ENCODE peak calls at places on chromosomes 3 and 15, in five cellular contexts. B is nephron progenitor cell, R is AG09309, O is osteocyte, Q is AG04449. Y is an unnamed sample.

GRCh38 chr3:78277793-78278192 is 1237.9 kb downstream of the ROBO2 start:
- DNase-seq in B (no peak), R (no peak), O (no peak), Q (no peak), Y (no peak)

GRCh38 chr15:58590901-58591300 is 158.6 kb downstream of the ADAM10 start:
- DNase-seq in B (no peak), R (no peak), O (no peak), Q (no peak), Y (no peak)

GRCh38 chr15:70318996-70319465 is 221.3 kb upstream of the TLE3 start:
- DNase-seq in B (no peak), R (peak; percentile 93), O (peak; percentile 30), Q (peak; percentile 60), Y (no peak)

GRCh38 chr3:176740891-176741290 is 456.4 kb downstream of the TBL1XR1 start:
- DNase-seq in B (no peak), R (no peak), O (no peak), Q (no peak), Y (no peak)

GRCh38 chr3:151580592-151580991 is 119.7 kb upstream of the IGSF10 start:
- DNase-seq in B (no peak), R (peak; percentile 93), O (no peak), Q (peak; percentile 31), Y (no peak)

GRCh38 chr15:52481915-52482314 is 46.8 kb downstream of the MYO5A start:
- DNase-seq in B (no peak), R (peak; percentile 50), O (no peak), Q (peak; percentile 57), Y (no peak)

GRCh38 chr3:6516143-6516542 is 344.8 kb upstream of the GRM7 start:
- DNase-seq in B (no peak), R (no peak), O (no peak), Q (no peak), Y (no peak)

GRCh38 chr3:142029052-142029642 is 120.2 kb downstream of the TFDP2 start:
- DNase-seq in B (no peak), R (no peak), O (no peak), Q (no peak), Y (no peak)

GRCh38 chr3:24129549-24129948 is 184.5 kb downstream of the NR1D2 start:
- DNase-seq in B (no peak), R (no peak), O (no peak), Q (no peak), Y (no peak)

GRCh38 chr15:55917881-55918296 is 75.5 kb downstream of the NEDD4 start:
- DNase-seq in B (no peak), R (peak; percentile 75), O (no peak), Q (peak; percentile 67), Y (peak; percentile 72)

GRCh38 chr15:49906976-49907375 is 212.1 kb downstream of the ATP8B4 start:
- DNase-seq in B (no peak), R (no peak), O (no peak), Q (no peak), Y (no peak)

GRCh38 chr15:64507293-64507802 is 47.0 kb downstream of the ZNF609 start:
- DNase-seq in B (peak; percentile 41), R (peak; percentile 65), O (no peak), Q (peak; percentile 47), Y (peak; percentile 56)

GRCh38 chr3:80733522-80734176 is 965.9 kb upstream of the ROBO1 start:
- DNase-seq in B (peak; percentile 12), R (no peak), O (no peak), Q (no peak), Y (peak; percentile 68)

GRCh38 chr3:193774272-193774915 is 181.4 kb downstream of the OPA1 start:
- DNase-seq in B (no peak), R (no peak), O (peak; percentile 48), Q (no peak), Y (no peak)

GRCh38 chr15:69576035-69576526 is 123.5 kb downstream of the RPLP1 start:
- DNase-seq in B (peak; percentile 38), R (no peak), O (no peak), Q (no peak), Y (peak; percentile 88)

GRCh38 chr15:82624438-82624837 is 22.7 kb downstream of the CPEB1 start:
- DNase-seq in B (no peak), R (no peak), O (no peak), Q (no peak), Y (no peak)

GRCh38 chr3:129665024-129665768 is 58.7 kb upstream of the PLXND1 start:
- DNase-seq in B (no peak), R (peak; percentile 28), O (no peak), Q (peak; percentile 31), Y (no peak)

GRCh38 chr3:14600075-14600474 is 51.5 kb upstream of the CCDC174 start:
- DNase-seq in B (no peak), R (no peak), O (no peak), Q (no peak), Y (no peak)

GRCh38 chr3:150023239-150023636 is 52.5 kb upstream of the PFN2 start:
- DNase-seq in B (no peak), R (no peak), O (no peak), Q (no peak), Y (no peak)

GRCh38 chr3:76997733-76998132 is 42.2 kb upstream of the ROBO2 start:
- DNase-seq in B (no peak), R (peak; percentile 25), O (no peak), Q (no peak), Y (no peak)

GRCh38 chr3:148500791-148501360 is 196.8 kb upstream of the AGTR1 start:
- DNase-seq in B (no peak), R (no peak), O (no peak), Q (no peak), Y (no peak)

GRCh38 chr3:126156468-126156867 is 23.9 kb downstream of the ALDH1L1 start:
- DNase-seq in B (no peak), R (no peak), O (peak; percentile 75), Q (no peak), Y (no peak)

GRCh38 chr15:35019401-35020327 is 31.6 kb upstream of the ZNF770 start:
- DNase-seq in B (peak; percentile 6), R (no peak), O (no peak), Q (no peak), Y (no peak)

GRCh38 chr3:126130081-126130855 is 46.3 kb upstream of the SLC41A3 start:
- DNase-seq in B (no peak), R (no peak), O (peak; percentile 78), Q (no peak), Y (peak; percentile 80)

GRCh38 chr15:83208357-83208661 is 686 bp upstream of the HDGFL3 start:
- DNase-seq in B (no peak), R (no peak), O (no peak), Q (no peak), Y (no peak)

DNA sequence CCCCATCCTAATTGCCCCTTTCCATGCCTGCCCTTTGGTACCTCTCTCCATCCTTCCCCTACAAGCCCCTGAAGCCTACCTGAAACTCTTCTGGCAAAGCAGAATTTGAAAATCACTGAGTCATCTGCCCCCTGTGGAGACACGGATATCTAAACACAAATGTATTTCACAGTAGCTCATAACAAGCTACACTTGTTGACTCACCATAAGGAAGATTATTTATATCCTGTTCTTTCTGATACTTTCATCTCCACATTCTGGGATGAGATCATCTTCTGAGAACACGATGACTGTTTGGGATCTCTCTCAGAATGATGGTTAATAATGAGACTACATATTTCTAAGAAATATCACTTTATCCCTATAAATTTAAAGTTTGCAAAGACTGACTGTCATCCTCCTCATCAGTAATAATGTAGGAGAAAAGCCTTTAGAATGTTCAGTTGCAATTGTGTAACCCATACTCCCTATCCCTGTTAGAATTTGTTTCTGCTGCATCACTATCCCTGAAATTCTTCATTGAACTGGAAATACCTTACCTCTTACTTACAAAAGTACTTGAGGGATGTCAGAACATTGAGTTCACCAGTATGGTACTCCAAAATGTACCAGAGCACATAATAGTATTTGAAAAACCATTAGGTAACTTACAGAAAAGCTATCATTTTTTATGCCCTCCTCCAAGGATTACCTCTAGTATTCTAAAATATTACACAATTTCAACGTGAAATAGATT is 116.1 kb upstream of the IL12A start:
- DNase-seq in B (no peak), R (peak; percentile 60), O (no peak), Q (peak; percentile 66), Y (peak; percentile 38)
- TF ChIP-seq CTCF in B (no peak), R (peak; percentile 20), O (no peak), Q (peak; percentile 19), Y (peak; percentile 34)

GRCh38 chr15:75625542-75626347 is at the start of gene SNUPN:
- DNase-seq in B (peak; percentile 86), R (no peak), O (peak; percentile 94), Q (no peak), Y (peak; percentile 92)
- TF ChIP-seq CTCF in B (no peak), R (no peak), O (no peak), Q (no peak), Y (no peak)

GRCh38 chr3:133938770-133939495 is 43.3 kb upstream of the RAB6B start:
- DNase-seq in B (no peak), R (no peak), O (peak; percentile 64), Q (no peak), Y (peak; percentile 6)
- TF ChIP-seq CTCF in B (no peak), R (no peak), O (peak; percentile 52), Q (no peak), Y (no peak)

GRCh38 chr3:53169045-53169831 is 8.2 kb downstream of the PRKCD start:
- DNase-seq in B (peak; percentile 53), R (no peak), O (no peak), Q (no peak), Y (no peak)
- TF ChIP-seq CTCF in B (no peak), R (no peak), O (no peak), Q (no peak), Y (no peak)

GRCh38 chr3:97896547-97896946 is 74.7 kb downstream of the CRYBG3 start:
- DNase-seq in B (no peak), R (no peak), O (no peak), Q (no peak), Y (no peak)
- TF ChIP-seq CTCF in B (no peak), R (peak; percentile 6), O (no peak), Q (no peak), Y (no peak)